ENCODE peak calls at places on chromosome 6, in four cellular contexts. T, U, Z and N are unnamed samples.

GRCh38 chr6:43718387-43719105 is 31.0 kb upstream of the MRPS18A start:
- DNase-seq in T (no peak), U (no peak), Z (no peak), N (no peak)

GRCh38 chr6:163720460-163721235 is 306.1 kb downstream of the QKI start:
- DNase-seq in T (no peak), U (no peak), Z (no peak), N (no peak)

GRCh38 chr6:157867155-157867559 is 44.1 kb downstream of the SNX9 start:
- DNase-seq in T (no peak), U (no peak), Z (no peak), N (no peak)

GRCh38 chr6:167996424-167997199 is 859 bp upstream of the KIF25 start:
- DNase-seq in T (no peak), U (no peak), Z (no peak), N (no peak)

GRCh38 chr6:148577687-148578488 is 168.9 kb upstream of the UST start:
- DNase-seq in T (peak), U (peak), Z (peak), N (peak)

GRCh38 chr6:161228911-161229591 is 44.8 kb downstream of the AGPAT4 start:
- DNase-seq in T (no peak), U (no peak), Z (peak), N (no peak)

GRCh38 chr6:127855542-127856159 is 45.2 kb downstream of the THEMIS start:
- DNase-seq in T (no peak), U (peak), Z (peak), N (no peak)

GRCh38 chr6:100103194-100103593 is 109.2 kb upstream of the MCHR2 start:
- DNase-seq in T (no peak), U (no peak), Z (no peak), N (no peak)

GRCh38 chr6:164286021-164286420 is 871.5 kb downstream of the QKI start:
- DNase-seq in T (no peak), U (no peak), Z (peak), N (no peak)

GRCh38 chr6:53718597-53719460 is 53.3 kb upstream of the KLHL31 start:
- DNase-seq in T (peak), U (no peak), Z (peak), N (peak)

GRCh38 chr6:20630617-20631448 is 96.6 kb downstream of the CDKAL1 start:
- DNase-seq in T (no peak), U (no peak), Z (no peak), N (peak)

GRCh38 chr6:27096834-27097511 is 150.5 kb upstream of the PRSS16 start:
- DNase-seq in T (no peak), U (peak), Z (no peak), N (no peak)

GRCh38 chr6:5190467-5190866 is 70.3 kb downstream of the LYRM4 start:
- DNase-seq in T (no peak), U (no peak), Z (peak), N (no peak)

GRCh38 chr6:15256538-15257222 is 10.8 kb downstream of the JARID2 start:
- DNase-seq in T (no peak), U (no peak), Z (no peak), N (no peak)

GRCh38 chr6:36929607-36930006 is 24.9 kb upstream of the PI16 start:
- DNase-seq in T (no peak), U (no peak), Z (no peak), N (no peak)

GRCh38 chr6:152099816-152100618 is 292.5 kb downstream of the ESR1 start:
- DNase-seq in T (no peak), U (no peak), Z (peak), N (no peak)

GRCh38 chr6:32202186-32202585 is 9.7 kb upstream of the GPSM3 start:
- DNase-seq in T (no peak), U (no peak), Z (no peak), N (no peak)

GRCh38 chr6:170007468-170008240 is 256.2 kb downstream of the ERMARD start:
- DNase-seq in T (peak), U (no peak), Z (no peak), N (no peak)

GRCh38 chr6:30759575-30760239 is 15.4 kb upstream of the IER3 start:
- DNase-seq in T (no peak), U (no peak), Z (peak), N (no peak)

GRCh38 chr6:141829566-141829965 is 303.2 kb upstream of the GJE1 start:
- DNase-seq in T (no peak), U (no peak), Z (no peak), N (no peak)

GRCh38 chr6:34243131-34243771 is 5.6 kb downstream of the SMIM29 start:
- DNase-seq in T (no peak), U (no peak), Z (no peak), N (no peak)

GRCh38 chr6:90790696-90791095 is 203.8 kb upstream of the MAP3K7 start:
- DNase-seq in T (no peak), U (no peak), Z (peak), N (no peak)

GRCh38 chr6:136069119-136069518 is 181.0 kb downstream of the MTFR2 start:
- DNase-seq in T (no peak), U (no peak), Z (peak), N (no peak)

GRCh38 chr6:125957845-125958244 is 1.3 kb downstream of the HINT3 start:
- DNase-seq in T (no peak), U (no peak), Z (peak), N (no peak)

GRCh38 chr6:141313986-141314385 is 818.7 kb upstream of the GJE1 start:
- DNase-seq in T (no peak), U (no peak), Z (no peak), N (no peak)

GRCh38 chr6:136788069-136788902 is 4.0 kb downstream of the MAP3K5 start:
- DNase-seq in T (no peak), U (no peak), Z (peak), N (no peak)

GRCh38 chr6:98036344-98036743 is 753.3 kb upstream of the MMS22L start:
- DNase-seq in T (no peak), U (no peak), Z (no peak), N (no peak)

GRCh38 chr6:154984146-154984545 is 11.0 kb upstream of the TIAM2 start:
- DNase-seq in T (no peak), U (no peak), Z (no peak), N (no peak)

GRCh38 chr6:132569170-132569569 is 952 bp upstream of the TAAR6 start:
- DNase-seq in T (no peak), U (no peak), Z (no peak), N (no peak)

GRCh38 chr6:158073776-158074175 is 92.1 kb downstream of the SYNJ2 start:
- DNase-seq in T (peak), U (no peak), Z (no peak), N (no peak)

GRCh38 chr6:80932364-80932763 is 820.1 kb downstream of the TENT5A start:
- DNase-seq in T (no peak), U (no peak), Z (peak), N (no peak)